ENCODE peak calls at places on chromosomes 5 and 9, in six cellular contexts. I is progenitor cell of endocrine pancreas, N is mammary epithelial cell, D is fibroblast of pulmonary artery, Y is H1, W is fibroblast of mammary gland. H is an unnamed sample.

GRCh38 chr5:175597718-175598117 is 60.2 kb upstream of the HRH2 start:
- DNase-seq in W (no peak), N (no peak), D (no peak), I (no peak), Y (no peak), H (no peak)

GRCh38 chr9:99057665-99058625 is 47.0 kb upstream of the TGFBR1 start:
- DNase-seq in N (peak; percentile 84), D (peak; percentile 55), I (no peak), W (peak; percentile 78), Y (no peak), H (peak; percentile 57)

GRCh38 chr9:137148242-137148641 is 9.3 kb downstream of the GRIN1 start:
- DNase-seq in N (no peak), Y (no peak), W (no peak), D (no peak), I (no peak), H (no peak)

GRCh38 chr9:116998305-116998704 is 311.2 kb downstream of the TRIM32 start:
- DNase-seq in W (peak; percentile 1), Y (no peak), N (peak; percentile 44), D (peak; percentile 11), I (peak; percentile 23), H (peak; percentile 71)

GRCh38 chr9:130495067-130495466 is 50.3 kb downstream of the ASS1 start:
- DNase-seq in I (no peak), Y (no peak), D (no peak), N (no peak), W (no peak), H (no peak)

GRCh38 chr9:81536242-81537025 is 152.9 kb downstream of the TLE1 start:
- DNase-seq in Y (no peak), D (no peak), N (no peak), I (no peak), W (no peak), H (no peak)

GRCh38 chr5:167582263-167582662 is 709.2 kb upstream of the WWC1 start:
- DNase-seq in I (no peak), Y (no peak), W (peak; percentile 39), N (peak; percentile 10), D (peak; percentile 51), H (peak; percentile 46)

GRCh38 chr5:120564013-120564412 is 99.9 kb downstream of the PRR16 start:
- DNase-seq in D (no peak), Y (no peak), N (no peak), I (no peak), W (peak; percentile 14), H (peak; percentile 4)

GRCh38 chr5:172412724-172413260 is 41.5 kb downstream of the SH3PXD2B start:
- DNase-seq in Y (no peak), W (peak; percentile 100), I (no peak), D (peak; percentile 98), N (peak; percentile 45), H (peak; percentile 88)

GRCh38 chr9:88085481-88085880 is 52.8 kb downstream of the SPATA31C2 start:
- DNase-seq in I (no peak), N (peak; percentile 33), D (no peak), W (no peak), Y (no peak), H (peak; percentile 20)

DNA sequence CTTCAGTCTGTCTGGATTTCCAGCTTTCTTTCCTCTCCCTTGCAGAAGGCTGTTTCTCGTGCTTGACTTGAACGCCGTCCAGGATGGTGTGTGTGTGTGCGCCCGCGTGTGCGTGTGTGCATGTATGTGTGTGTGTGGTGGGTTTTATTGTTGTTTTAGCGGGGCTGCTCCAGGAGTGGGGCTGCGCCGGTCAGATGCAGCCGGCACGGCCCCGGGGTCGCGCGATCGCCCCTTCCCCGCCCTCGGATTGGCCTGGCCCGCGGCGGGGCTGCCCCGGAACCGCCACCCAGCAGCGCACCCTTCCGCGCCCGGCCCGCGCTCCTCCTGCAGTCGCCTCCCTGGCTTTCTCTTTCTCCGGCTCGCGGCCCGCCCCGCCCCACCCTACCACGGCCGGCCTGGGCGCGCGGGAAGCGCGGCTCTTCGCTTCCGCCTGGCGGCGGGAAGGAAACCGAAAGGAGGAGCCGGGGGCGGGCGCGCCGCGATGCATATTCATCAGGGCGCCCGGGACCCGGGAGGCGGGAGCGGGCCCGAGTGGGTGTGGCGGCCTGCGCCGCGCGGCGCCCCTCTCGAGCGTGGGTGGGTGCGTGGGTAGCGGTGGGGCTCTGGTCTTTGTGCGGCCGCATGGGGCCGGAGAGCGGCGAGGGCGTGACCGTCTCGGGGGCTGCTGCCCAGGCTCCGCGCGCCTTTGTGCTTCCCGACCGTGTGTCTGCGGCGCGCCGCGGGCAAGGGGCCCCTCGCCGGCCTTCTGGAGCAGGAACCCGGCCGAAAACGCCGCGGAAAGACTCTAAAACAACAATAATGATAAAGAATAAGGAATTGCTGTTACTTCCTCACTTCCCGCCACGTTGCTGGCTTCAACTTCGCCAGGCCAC is 8.5 kb upstream of the NFIB start:
- DNase-seq in W (peak; percentile 83), I (peak; percentile 81), D (peak; percentile 96), Y (no peak), N (peak; percentile 92), H (peak; percentile 96)
- TF ChIP-seq CTCF in W (peak; percentile 4), I (peak; percentile 61), D (peak; percentile 6), Y (peak; percentile 14), N (peak; percentile 57), H (peak; percentile 28)

GRCh38 chr5:38515648-38516047 is 40.8 kb downstream of the LIFR start:
- DNase-seq in Y (no peak), I (no peak), W (peak; percentile 49), D (peak; percentile 58), N (no peak), H (peak; percentile 45)
- TF ChIP-seq CTCF in Y (peak; percentile 14), I (peak; percentile 45), W (peak; percentile 59), D (peak; percentile 57), N (peak; percentile 68), H (peak; percentile 48)

DNA sequence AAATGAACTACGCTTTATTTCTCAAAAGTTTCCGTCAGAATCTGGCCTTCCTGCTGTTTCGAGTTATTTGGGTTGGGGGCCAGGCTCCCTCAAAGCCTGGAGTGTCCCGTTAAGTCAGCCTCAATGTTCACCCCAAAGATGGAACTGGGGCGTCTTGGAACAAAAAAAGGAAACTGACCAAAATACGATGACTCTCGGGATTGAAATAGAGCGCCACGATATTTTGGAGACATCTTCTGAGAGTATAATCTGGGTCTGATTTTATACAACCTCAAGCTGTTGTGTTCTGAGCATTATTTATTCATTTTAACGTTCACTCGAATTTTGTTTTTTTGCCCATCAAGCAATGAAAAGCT is 28.1 kb downstream of the TLX3 start:
- DNase-seq in Y (no peak), W (no peak), I (no peak), N (no peak), D (no peak), H (no peak)
- TF ChIP-seq CTCF in Y (no peak), W (no peak), I (no peak), N (no peak), D (no peak), H (no peak)

DNA sequence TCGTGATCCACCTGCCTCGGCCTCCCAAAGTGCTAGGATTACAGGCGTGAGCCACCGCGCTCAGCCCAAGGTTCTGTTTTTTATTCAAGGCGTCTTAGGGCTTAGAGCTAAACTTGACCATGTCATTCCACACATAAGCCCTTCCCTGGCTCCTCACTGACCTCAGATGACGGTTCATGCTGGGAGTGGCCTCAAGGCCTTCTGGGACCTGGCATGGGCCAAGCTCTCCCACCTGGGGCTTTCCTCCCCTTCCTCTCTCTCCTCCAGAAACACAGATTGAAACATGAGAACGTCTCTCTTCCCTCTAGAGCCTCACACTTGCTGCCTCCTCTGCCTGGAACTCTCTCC is 155.5 kb upstream of the IER5L start:
- DNase-seq in D (no peak), W (peak; percentile 41), I (no peak), N (no peak), Y (no peak), H (no peak)
- TF ChIP-seq CTCF in D (no peak), W (no peak), I (no peak), N (no peak), Y (no peak), H (no peak)

DNA sequence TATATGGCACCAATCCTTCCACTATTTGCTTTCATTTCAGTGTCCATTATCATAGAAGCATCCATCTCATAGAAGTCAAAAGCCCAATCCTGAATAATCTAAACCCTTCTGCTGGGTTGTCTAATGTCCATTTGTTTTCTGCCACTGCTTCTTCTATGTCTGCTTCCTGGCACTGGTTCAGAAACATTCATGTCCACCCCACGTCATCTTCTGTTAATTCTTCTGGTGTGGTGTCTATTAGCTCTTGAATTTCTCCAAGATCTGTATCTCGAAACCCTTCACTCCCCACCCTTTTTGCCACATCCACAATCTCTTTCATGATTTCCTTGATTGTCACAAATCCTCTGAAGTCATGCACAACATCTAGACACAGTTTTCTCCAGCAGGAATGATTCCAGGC is 23.2 kb upstream of the GOLGA1 start:
- DNase-seq in D (no peak), W (peak; percentile 7), I (no peak), N (no peak), Y (no peak), H (no peak)
- TF ChIP-seq CTCF in D (no peak), W (no peak), I (no peak), N (no peak), Y (no peak), H (no peak)

H was measured in epithelial cell of esophagus.